ENCODE peak calls at places on chromosome 3, in eight cellular contexts. H is body of pancreas; P is HCT116; F is CD4-positive, alpha-beta memory T cell; B is endothelial cell of umbilical vein; M is small intestine; G is CD4-positive, CD25-positive, alpha-beta regulatory T cell; O is heart right ventricle. K is an unnamed sample.
A peak's percentile ranks its signal among the peaks of the same experiment; 100 is the strongest.

GRCh38 chr3:38549957-38550840 is 54.1 kb downstream of the EXOG start:
- DNase-seq in F (no peak), B (no peak), G (no peak), H (no peak), O (no peak), M (no peak), P (no peak), K (no peak)

GRCh38 chr3:87298111-87298718 is 21.8 kb upstream of the POU1F1 start:
- DNase-seq in P (peak; percentile 46), O (no peak), F (peak; percentile 25), G (no peak), B (peak; percentile 59), H (no peak), M (peak; percentile 60), K (no peak)

GRCh38 chr3:69866988-69867720 is 127.9 kb downstream of the MITF start:
- DNase-seq in P (no peak), H (no peak), B (no peak), M (no peak), G (no peak), O (no peak), F (no peak), K (no peak)

GRCh38 chr3:153026026-153026425 is 136.0 kb upstream of the RAP2B start:
- DNase-seq in P (peak; percentile 31), O (no peak), F (peak; percentile 27), G (no peak), M (peak; percentile 23), H (no peak), B (peak; percentile 53), K (no peak)

GRCh38 chr3:66403268-66403990 is 97.4 kb downstream of the LRIG1 start:
- DNase-seq in P (no peak), G (no peak), F (no peak), H (no peak), O (no peak), M (no peak), B (no peak), K (no peak)

GRCh38 chr3:55191911-55192787 is 264.3 kb upstream of the LRTM1 start:
- DNase-seq in O (no peak), P (no peak), H (no peak), B (no peak), G (no peak), F (no peak), M (no peak), K (no peak)

GRCh38 chr3:14435175-14436011 is 33.0 kb downstream of the SLC6A6 start:
- DNase-seq in G (no peak), F (no peak), O (no peak), M (no peak), B (peak; percentile 88), P (no peak), H (no peak), K (no peak)

GRCh38 chr3:97914390-97914789 is 57.8 kb downstream of the RIOX2 start:
- DNase-seq in P (peak; percentile 8), M (no peak), B (peak; percentile 21), G (no peak), O (no peak), F (no peak), H (no peak), K (no peak)

GRCh38 chr3:142724682-142725351 is 983 bp downstream of the TRPC1 start:
- DNase-seq in B (peak; percentile 50), G (peak; percentile 8), O (peak; percentile 34), P (peak; percentile 13), F (no peak), M (peak; percentile 5), H (peak; percentile 23), K (no peak)

GRCh38 chr3:32584660-32585059 is 14.0 kb upstream of the DYNC1LI1 start:
- DNase-seq in O (no peak), B (no peak), P (no peak), M (no peak), G (no peak), F (no peak), H (no peak), K (no peak)

GRCh38 chr3:21955406-21955805 is 204.4 kb upstream of the ZNF385D start:
- DNase-seq in O (no peak), H (no peak), M (no peak), F (no peak), G (no peak), B (no peak), P (no peak), K (no peak)

GRCh38 chr3:21960033-21960432 is 209.0 kb upstream of the ZNF385D start:
- DNase-seq in H (no peak), B (no peak), O (no peak), G (no peak), F (no peak), M (no peak), P (no peak), K (no peak)

GRCh38 chr3:21954709-21955108 is 203.7 kb upstream of the ZNF385D start:
- DNase-seq in O (no peak), G (no peak), F (no peak), H (no peak), P (no peak), B (no peak), M (no peak), K (no peak)
- H3K27ac ChIP-seq in O (no peak overlapping the region), G (no peak overlapping the region), F (no peak overlapping the region), H (no peak overlapping the region), P (no peak overlapping the region), B (no peak overlapping the region), M (no peak overlapping the region), K (no peak overlapping the region)

GRCh38 chr3:58779934-58780333 is 113.4 kb upstream of the FAM3D start:
- DNase-seq in H (no peak), O (no peak), M (no peak), G (no peak), F (no peak), B (no peak), P (no peak), K (no peak)

GRCh38 chr3:58784888-58785287 is 118.3 kb upstream of the FAM3D start:
- DNase-seq in O (no peak), F (no peak), B (no peak), M (no peak), G (no peak), H (no peak), P (no peak), K (no peak)

GRCh38 chr3:58784425-58784824 is 117.9 kb upstream of the FAM3D start:
- DNase-seq in O (no peak), M (no peak), G (no peak), P (no peak), B (no peak), H (no peak), F (no peak), K (no peak)

GRCh38 chr3:58783845-58784244 is 117.3 kb upstream of the FAM3D start:
- DNase-seq in O (no peak), P (no peak), H (no peak), B (no peak), G (no peak), F (no peak), M (no peak), K (no peak)
- H3K9me3 ChIP-seq in O (peaks cover 28% of the 10 kb centered on the region), P (peaks cover 13% of the 10 kb centered on the region), H (no peaks in the 10 kb centered on the region), B (no peaks in the 10 kb centered on the region), G (peaks cover 14% of the 10 kb centered on the region), F (peaks cover 12% of the 10 kb centered on the region), M (no peaks in the 10 kb centered on the region), K (no peaks in the 10 kb centered on the region)

GRCh38 chr3:58152225-58153015 is 58.4 kb downstream of the DNASE1L3 start:
- DNase-seq in B (no peak), O (no peak), H (no peak), F (no peak), G (no peak), P (no peak), M (no peak), K (no peak)

GRCh38 chr3:58153371-58153770 is 57.4 kb downstream of the DNASE1L3 start:
- DNase-seq in H (no peak), P (no peak), B (no peak), G (no peak), O (no peak), M (no peak), F (no peak), K (no peak)

GRCh38 chr3:58150130-58150663 is 60.6 kb downstream of the DNASE1L3 start:
- DNase-seq in H (no peak), M (no peak), P (no peak), G (no peak), F (no peak), O (no peak), B (no peak), K (no peak)

GRCh38 chr3:58150800-58151199 is 60.0 kb downstream of the DNASE1L3 start:
- DNase-seq in H (no peak), P (no peak), F (no peak), G (no peak), B (no peak), O (no peak), M (no peak), K (no peak)

GRCh38 chr3:58151637-58152036 is 59.1 kb downstream of the DNASE1L3 start:
- DNase-seq in B (no peak), F (no peak), P (no peak), G (no peak), H (peak; percentile 58), M (no peak), O (peak; percentile 76), K (no peak)
- H3K27ac ChIP-seq in B (no peak overlapping the region), F (no peak overlapping the region), P (no peak overlapping the region), G (no peak overlapping the region), H (no peak overlapping the region), M (no peak overlapping the region), O (no peak overlapping the region), K (peak overlapping the region; percentile 8)

GRCh38 chr3:354433-354832 is 157.9 kb downstream of the CHL1 start:
- DNase-seq in O (no peak), G (no peak), M (peak; percentile 44), F (peak; percentile 9), P (peak; percentile 19), H (peak; percentile 16), B (peak; percentile 10), K (no peak)
- H3K9me3 ChIP-seq in O (no peaks in the 10 kb centered on the region), G (peaks cover 4% of the 10 kb centered on the region), M (no peaks in the 10 kb centered on the region), F (no peaks in the 10 kb centered on the region), P (peaks cover 3% of the 10 kb centered on the region), H (no peaks in the 10 kb centered on the region), B (no peaks in the 10 kb centered on the region), K (no peaks in the 10 kb centered on the region)

K was measured in esophagus squamous epithelium.